ENCODE peak calls at places on chromosome 2, in four cellular contexts. P is AG04450, X is GM23248, T is mucosa of descending colon. V is an unnamed sample. For H3K9me3, the result is how much of the 10 kb centered on the place peaks cover.

GRCh38 chr2:127157651-127158460 is 50.9 kb upstream of the BIN1 start:
- DNase-seq in P (no peak), T (no peak), X (no peak), V (no peak)

GRCh38 chr2:64325477-64325851 is 128.5 kb upstream of the LGALSL start:
- DNase-seq in T (no peak), P (no peak), X (peak), V (no peak)

GRCh38 chr2:241514545-241514944 is 6.2 kb upstream of the STK25 start:
- DNase-seq in T (no peak), X (peak), P (no peak), V (no peak)

GRCh38 chr2:108935231-108935863 is 53.7 kb downstream of the EDAR start:
- DNase-seq in X (no peak), P (no peak), T (no peak), V (no peak)

GRCh38 chr2:20219763-20220380 is 5.1 kb downstream of the SDC1 start:
- DNase-seq in T (peak), P (no peak), X (no peak), V (no peak)

GRCh38 chr2:196640031-196640548 is 575 bp downstream of the CCDC150 start:
- DNase-seq in P (no peak), T (no peak), X (no peak), V (no peak)

GRCh38 chr2:10873790-10874437 is 37.8 kb upstream of the KCNF1 start:
- DNase-seq in P (no peak), T (no peak), X (peak), V (no peak)

GRCh38 chr2:60351321-60351720 is 202.1 kb downstream of the BCL11A start:
- DNase-seq in X (no peak), P (no peak), T (no peak), V (no peak)

GRCh38 chr2:105645971-105646370 is 98.7 kb upstream of the NCK2 start:
- DNase-seq in P (no peak), T (no peak), X (no peak), V (no peak)

GRCh38 chr2:137383391-137383790 is 580.9 kb upstream of the HNMT start:
- DNase-seq in P (no peak), X (no peak), T (no peak), V (no peak)

GRCh38 chr2:238771193-238771592 is 76.7 kb upstream of the TWIST2 start:
- DNase-seq in P (no peak), T (no peak), X (peak), V (no peak)

GRCh38 chr2:238771639-238772038 is 76.2 kb upstream of the TWIST2 start:
- DNase-seq in X (peak), T (no peak), P (no peak), V (no peak)

GRCh38 chr2:238773472-238773871 is 74.4 kb upstream of the TWIST2 start:
- DNase-seq in T (no peak), X (no peak), P (no peak), V (no peak)

GRCh38 chr2:238774980-238775509 is 72.8 kb upstream of the TWIST2 start:
- DNase-seq in X (no peak), T (no peak), P (no peak), V (no peak)

GRCh38 chr2:238772635-238773297 is 75.1 kb upstream of the TWIST2 start:
- DNase-seq in P (no peak), X (no peak), T (no peak), V (no peak)
- H3K9me3 ChIP-seq in P (under half), X (under half), T (under half), V (under half)

GRCh38 chr2:83068706-83069105 is 1390.4 kb downstream of the SUCLG1 start:
- DNase-seq in P (no peak), T (no peak), X (no peak), V (no peak)
- H3K9me3 ChIP-seq in P (under half), T (under half), X (under half), V (under half)

DNA sequence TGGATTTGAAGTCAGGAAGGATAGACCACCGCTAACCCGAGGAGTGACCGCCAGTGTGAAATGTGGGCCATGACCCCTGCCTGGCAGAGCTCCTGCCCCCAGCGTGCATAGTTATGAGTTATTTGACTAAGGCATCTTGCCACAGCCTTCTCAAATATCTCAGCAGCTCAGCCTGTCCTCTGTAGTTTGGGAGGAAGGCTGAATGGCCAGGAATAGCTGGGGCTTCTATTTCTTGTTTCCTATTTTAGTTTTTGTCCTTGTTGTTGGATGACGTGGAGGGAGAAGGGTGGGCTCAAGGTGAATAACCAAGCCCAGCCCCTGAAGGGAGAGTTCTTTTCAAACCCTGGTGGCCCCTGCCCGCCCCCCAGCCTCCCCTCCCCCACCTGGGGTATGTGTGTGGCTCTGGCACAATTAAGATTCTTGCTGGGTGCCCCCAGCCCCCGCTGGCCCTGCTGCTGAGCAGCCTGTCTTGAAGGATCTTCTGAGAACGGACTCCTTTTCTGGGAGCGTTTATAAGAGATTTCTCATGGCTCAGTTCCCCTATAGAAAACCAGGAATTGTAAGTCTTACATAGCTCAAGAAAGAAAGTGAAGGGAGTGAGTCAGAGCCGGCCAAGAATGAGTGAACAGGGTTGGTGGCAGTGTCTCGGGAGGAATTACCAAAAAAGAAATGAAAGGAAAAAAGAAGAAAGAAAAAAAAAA is 157.4 kb downstream of the GLI2 start:
- DNase-seq in P (peak), T (no peak), X (peak), V (no peak)
- H3K9me3 ChIP-seq in P (under half), T (under half), X (under half), V (under half)

DNA sequence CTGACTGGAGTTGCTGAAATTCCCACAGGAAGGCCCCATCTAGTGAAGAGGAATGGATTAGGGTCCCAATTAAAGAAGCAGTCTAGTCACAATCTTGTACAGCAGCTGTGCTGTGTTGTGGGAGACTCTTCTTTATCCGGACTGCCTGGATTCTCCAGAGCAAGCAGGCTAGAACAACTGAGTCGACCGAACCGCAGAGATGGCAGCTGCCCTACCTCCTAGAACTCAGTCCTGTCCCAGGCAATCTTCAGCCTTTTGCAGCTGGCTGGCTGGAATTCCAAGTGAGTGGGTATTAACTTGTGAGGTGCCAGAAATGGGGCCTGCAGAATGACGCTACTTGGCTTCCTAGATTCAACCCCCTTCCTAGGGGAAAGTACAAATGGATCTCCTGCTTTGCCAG is 1952.4 kb upstream of the LRRTM1 start:
- DNase-seq in T (no peak), X (no peak), P (no peak), V (no peak)
- H3K9me3 ChIP-seq in T (under half), X (under half), P (under half), V (under half)

GRCh38 chr2:98861601-98862000 is 74.4 kb downstream of the CRACDL start:
- DNase-seq in T (no peak), P (no peak), X (no peak), V (no peak)
- H3K9me3 ChIP-seq in T (under half), P (under half), X (under half), V (under half)

DNA sequence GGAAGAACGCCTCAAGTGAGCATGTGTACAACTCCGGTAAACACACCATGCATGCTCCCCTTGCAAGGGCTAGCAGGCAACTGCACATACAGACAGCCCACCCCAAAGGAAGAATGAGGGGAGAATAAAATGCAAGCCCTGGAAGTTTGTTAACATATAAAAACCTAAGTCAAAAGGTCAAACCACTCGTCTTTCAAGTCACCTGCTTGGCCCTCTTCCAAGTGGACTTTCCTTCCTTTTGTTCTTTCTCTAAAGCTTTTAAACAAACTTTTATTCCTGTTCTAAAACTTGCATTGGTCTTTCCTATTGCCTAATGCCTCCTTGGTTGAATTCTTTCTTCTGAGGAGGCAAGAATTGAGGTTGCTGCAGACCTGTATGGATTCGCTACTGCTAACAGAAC is 5.2 kb upstream of the RPIA start:
- DNase-seq in T (no peak), X (no peak), P (no peak), V (no peak)
- H3K9me3 ChIP-seq in T (under half), X (under half), P (under half), V (under half)

DNA sequence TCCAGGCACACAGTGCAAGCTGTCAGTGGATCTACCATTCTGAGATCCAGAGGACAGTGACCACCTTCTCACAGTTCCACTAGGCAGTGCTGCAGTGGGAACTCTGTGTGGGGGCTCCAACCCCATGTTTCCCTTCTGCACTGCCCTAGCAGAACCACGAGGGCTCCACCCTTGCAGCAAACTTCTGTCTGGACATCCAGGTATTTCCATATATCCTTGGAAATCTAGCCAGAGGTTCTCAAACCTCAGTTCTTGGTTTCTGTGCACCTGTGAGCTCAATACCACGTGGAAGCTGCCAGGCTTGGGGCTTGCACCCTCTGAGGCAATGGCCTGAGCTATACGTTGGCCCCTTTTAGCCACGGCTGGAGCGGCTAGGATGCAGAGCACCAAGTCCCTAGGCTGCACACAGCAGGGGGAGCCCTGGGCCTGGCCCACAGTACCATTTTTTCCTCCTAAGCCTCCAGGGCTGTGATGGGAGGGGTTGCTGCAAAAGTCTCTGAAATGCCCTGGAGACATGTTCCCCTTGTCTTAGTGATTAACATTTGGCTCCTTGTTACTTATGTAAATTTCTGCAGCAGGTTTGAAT is 77.5 kb downstream of the MAP4K3 start:
- DNase-seq in T (no peak), X (no peak), P (no peak), V (no peak)
- H3K9me3 ChIP-seq in T (under half), X (under half), P (under half), V (under half)

GRCh38 chr2:116918574-116918973 is 895.9 kb upstream of the DDX18 start:
- DNase-seq in X (no peak), T (no peak), P (no peak), V (no peak)
- H3K9me3 ChIP-seq in X (under half), T (under half), P (under half), V (under half)

GRCh38 chr2:9852881-9853280 is 9.6 kb downstream of the TAF1B start:
- DNase-seq in T (no peak), P (no peak), X (no peak), V (no peak)

GRCh38 chr2:9857814-9858729 is 14.8 kb downstream of the TAF1B start:
- DNase-seq in P (no peak), X (no peak), T (no peak), V (no peak)

DNA sequence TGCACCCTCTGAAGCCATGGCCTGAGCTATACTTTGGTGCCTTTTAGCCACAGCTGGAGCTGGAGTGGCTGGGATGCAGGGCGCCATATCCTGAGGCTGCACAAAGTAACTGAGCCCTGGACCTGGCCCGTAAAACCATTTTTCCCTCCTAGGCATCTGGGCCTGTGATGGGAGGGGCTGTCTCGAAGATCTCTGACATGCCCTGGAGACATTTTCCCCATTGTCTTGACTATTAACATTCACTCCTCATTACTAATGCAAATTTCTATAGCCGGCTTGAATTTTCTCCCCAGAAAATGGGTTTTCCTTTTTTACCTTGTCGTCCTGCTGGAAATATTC is 15.4 kb downstream of the TAF1B start:
- DNase-seq in T (no peak), P (no peak), X (no peak), V (no peak)
- H3K9me3 ChIP-seq in T (under half), P (under half), X (under half), V (under half)

DNA sequence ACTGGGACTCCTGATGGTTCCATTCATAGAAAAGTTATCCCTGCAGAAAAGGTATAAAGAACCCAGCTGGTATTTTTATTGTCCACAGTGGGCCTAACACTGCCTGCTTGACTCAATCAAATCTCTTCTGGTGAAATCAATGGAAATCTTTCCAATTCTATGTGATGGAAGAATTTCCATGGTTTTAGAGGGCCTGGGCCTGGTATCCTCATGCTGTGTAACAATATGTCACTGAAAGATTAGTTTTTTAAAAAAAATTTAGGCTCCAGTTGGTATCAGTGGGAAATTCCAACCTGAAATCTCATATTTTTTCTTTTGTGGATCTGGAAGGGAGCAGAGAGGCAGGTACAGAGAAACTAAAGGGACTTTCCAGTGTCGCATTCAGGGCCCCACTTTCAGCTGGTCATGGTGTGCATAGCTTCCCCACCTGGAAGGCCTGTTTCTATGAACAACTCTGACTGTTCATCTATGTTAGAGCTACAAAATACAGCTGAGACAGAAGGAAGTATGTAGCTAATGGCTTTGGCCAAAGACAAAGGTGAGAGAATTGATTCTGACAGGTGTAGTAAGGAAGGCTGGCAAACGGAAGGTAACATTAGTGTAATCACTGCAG is 20.9 kb downstream of the NEB start:
- DNase-seq in X (no peak), T (no peak), P (no peak), V (no peak)
- H3K9me3 ChIP-seq in X (under half), T (under half), P (under half), V (under half)

V was measured in T-helper 17 cell.